ENCODE peak calls at places on chromosomes 2 and 18, in eight cellular contexts. R is amniotic stem cell, P is NCI-H1092, Q is neural progenitor cell, F is neural crest cell, U is GM13976, S is HFFc6, L is HFF-Myc. X is an unnamed sample.

GRCh38 chr18:6427281-6427680 is 12.6 kb upstream of the L3MBTL4 start:
- DNase-seq in R (no peak), P (no peak), Q (no peak), F (no peak), U (no peak), S (no peak), L (no peak), X (no peak)

GRCh38 chr18:13608791-13609552 is 117.4 kb downstream of the FAM210A start:
- DNase-seq in R (no peak), P (no peak), Q (no peak), F (no peak), U (no peak), S (no peak), L (no peak), X (no peak)

GRCh38 chr2:242029422-242030225 is 160.1 kb downstream of the RTP5 start:
- DNase-seq in R (no peak), P (no peak), Q (no peak), F (no peak), U (no peak), S (no peak), L (no peak), X (no peak)

GRCh38 chr2:161400076-161400475 is 16.0 kb upstream of the TBR1 start:
- DNase-seq in R (no peak), P (no peak), Q (no peak), F (no peak), U (no peak), S (no peak), L (no peak), X (no peak)

GRCh38 chr2:72092099-72092498 is 55.6 kb downstream of the CYP26B1 start:
- DNase-seq in R (no peak), P (no peak), Q (no peak), F (no peak), U (no peak), S (no peak), L (no peak), X (no peak)

GRCh38 chr2:37388074-37388473 is 43.6 kb downstream of the QPCT start:
- DNase-seq in R (no peak), P (no peak), Q (no peak), F (no peak), U (no peak), S (peak), L (no peak), X (no peak)

GRCh38 chr2:60641866-60642788 is 88.7 kb upstream of the BCL11A start:
- DNase-seq in R (peak), P (no peak), Q (peak), F (peak), U (peak), S (peak), L (peak), X (peak)

GRCh38 chr2:37198681-37199065 is 2.4 kb downstream of the CEBPZOS start:
- DNase-seq in R (no peak), P (no peak), Q (no peak), F (no peak), U (no peak), S (no peak), L (no peak), X (no peak)

GRCh38 chr18:24270358-24270936 is 127.2 kb downstream of the OSBPL1A start:
- DNase-seq in R (no peak), P (no peak), Q (no peak), F (no peak), U (no peak), S (no peak), L (no peak), X (no peak)

GRCh38 chr18:79596451-79597175 is 83.0 kb upstream of the CTDP1 start:
- DNase-seq in R (no peak), P (no peak), Q (no peak), F (no peak), U (no peak), S (no peak), L (no peak), X (no peak)

GRCh38 chr18:10399465-10399864 is 55.0 kb upstream of the APCDD1 start:
- DNase-seq in R (no peak), P (no peak), Q (no peak), F (no peak), U (no peak), S (no peak), L (no peak), X (no peak)

X was measured in GM23338.